ENCODE peak calls at places on chromosomes 4 and X, in six cellular contexts. T, K, S, H, V and P are unnamed samples.

GRCh38 chrX:130082244-130083106 is 27.8 kb downstream of the ELF4 start:
- DNase-seq in T (peak), K (no peak), S (peak), H (no peak), V (no peak), P (peak)

GRCh38 chr4:90025248-90025647 is 101.9 kb upstream of the CCSER1 start:
- DNase-seq in T (no peak), K (no peak), S (no peak), H (no peak), V (no peak), P (no peak)

GRCh38 chr4:2804449-2804972 is 11.6 kb downstream of the SH3BP2 start:
- DNase-seq in T (peak), K (no peak), S (peak), H (no peak), V (no peak), P (no peak)

GRCh38 chr4:124943145-124943889 is 230.8 kb upstream of the ANKRD50 start:
- DNase-seq in T (no peak), K (no peak), S (no peak), H (no peak), V (no peak), P (no peak)

GRCh38 chr4:168748807-168749206 is 252.0 kb downstream of the PALLD start:
- DNase-seq in T (no peak), K (no peak), S (no peak), H (no peak), V (no peak), P (no peak)

GRCh38 chrX:78708171-78708570 is 39.3 kb upstream of the LPAR4 start:
- DNase-seq in T (no peak), K (peak), S (no peak), H (no peak), V (no peak), P (no peak)

GRCh38 chrX:14528629-14529287 is 578 bp upstream of the GLRA2 start:
- DNase-seq in T (peak), K (no peak), S (peak), H (peak), V (peak), P (no peak)

GRCh38 chr4:81030617-81031388 is at the start of gene BMP3:
- DNase-seq in T (no peak), K (no peak), S (peak), H (no peak), V (no peak), P (no peak)

GRCh38 chr4:168019019-168019651 is 73.2 kb upstream of the ANXA10 start:
- DNase-seq in T (no peak), K (no peak), S (no peak), H (no peak), V (no peak), P (no peak)

GRCh38 chr4:4344915-4345527 is 41.9 kb upstream of the NSG1 start:
- DNase-seq in T (no peak), K (no peak), S (peak), H (peak), V (no peak), P (no peak)

GRCh38 chrX:34638116-34638515 is 19.0 kb downstream of the TMEM47 start:
- DNase-seq in T (no peak), K (no peak), S (no peak), H (no peak), V (no peak), P (no peak)

GRCh38 chr4:37573566-37573965 is 112.6 kb downstream of the RELL1 start:
- DNase-seq in T (no peak), K (no peak), S (no peak), H (no peak), V (no peak), P (no peak)

GRCh38 chr4:44121210-44121609 is 327.4 kb downstream of the KCTD8 start:
- DNase-seq in T (no peak), K (no peak), S (no peak), H (no peak), V (no peak), P (no peak)

GRCh38 chr4:25110653-25111329 is 49.5 kb downstream of the SEPSECS start:
- DNase-seq in T (no peak), K (no peak), S (no peak), H (no peak), V (no peak), P (no peak)

GRCh38 chr4:138553001-138553845 is 311.1 kb upstream of the SLC7A11 start:
- DNase-seq in T (no peak), K (no peak), S (no peak), H (no peak), V (no peak), P (peak)

GRCh38 chr4:104531390-104531789 is 36.7 kb upstream of the CXXC4 start:
- DNase-seq in T (no peak), K (no peak), S (no peak), H (no peak), V (no peak), P (no peak)

GRCh38 chr4:151581575-151581974 is 172.6 kb downstream of the FHIP1A start:
- DNase-seq in T (no peak), K (no peak), S (no peak), H (no peak), V (no peak), P (no peak)

GRCh38 chrX:131752493-131753198 is 208.8 kb downstream of the OR13H1 start:
- DNase-seq in T (peak), K (no peak), S (peak), H (peak), V (peak), P (peak)

GRCh38 chrX:11328134-11328533 is 34.9 kb downstream of the AMELX start:
- DNase-seq in T (no peak), K (no peak), S (no peak), H (no peak), V (no peak), P (no peak)

GRCh38 chrX:21926527-21927278 is 13.8 kb upstream of the SMS start:
- DNase-seq in T (no peak), K (no peak), S (no peak), H (no peak), V (no peak), P (no peak)

GRCh38 chrX:21985332-21985777 is 44.8 kb downstream of the SMS start:
- DNase-seq in T (peak), K (peak), S (no peak), H (peak), V (peak), P (peak)

GRCh38 chrX:1307626-1308340 is 28.8 kb upstream of the IL3RA start:
- DNase-seq in T (no peak), K (no peak), S (no peak), H (no peak), V (no peak), P (no peak)

GRCh38 chr4:151744614-151745013 is 16.2 kb downstream of the GATB start:
- DNase-seq in T (no peak), K (peak), S (no peak), H (peak), V (no peak), P (no peak)

GRCh38 chr4:185721190-185721948 is 90.6 kb downstream of the SORBS2 start:
- DNase-seq in T (no peak), K (no peak), S (no peak), H (no peak), V (no peak), P (no peak)

GRCh38 chrX:150238656-150239382 is 124.3 kb upstream of the MAMLD1 start:
- DNase-seq in T (peak), K (no peak), S (no peak), H (no peak), V (no peak), P (no peak)

GRCh38 chrX:30822719-30823118 is 66.3 kb downstream of the TAB3 start:
- DNase-seq in T (no peak), K (no peak), S (no peak), H (no peak), V (no peak), P (no peak)

GRCh38 chr4:34289962-34290361 is 1954.4 kb downstream of the ARAP2 start:
- DNase-seq in T (no peak), K (no peak), S (no peak), H (no peak), V (no peak), P (no peak)

GRCh38 chrX:72349190-72349589 is 43.5 kb upstream of the CITED1 start:
- DNase-seq in T (no peak), K (peak), S (no peak), H (peak), V (peak), P (no peak)

GRCh38 chr4:127870688-127871087 is 10.0 kb upstream of the PLK4 start:
- DNase-seq in T (no peak), K (peak), S (no peak), H (no peak), V (peak), P (no peak)

GRCh38 chrX:119692241-119693031 is 532 bp downstream of the SEPTIN6 start:
- DNase-seq in T (peak), K (peak), S (peak), H (no peak), V (peak), P (peak)

GRCh38 chr4:48341776-48342558 is 638 bp downstream of the SLAIN2 start:
- DNase-seq in T (peak), K (no peak), S (peak), H (no peak), V (peak), P (peak)

GRCh38 chrX:40097101-40097491 is 662 bp downstream of the BCOR start:
- DNase-seq in T (no peak), K (no peak), S (no peak), H (no peak), V (no peak), P (no peak)

GRCh38 chr4:76589402-76589801 is 154.4 kb downstream of the SHROOM3 start:
- DNase-seq in T (no peak), K (no peak), S (no peak), H (no peak), V (no peak), P (no peak)

GRCh38 chr4:76585897-76586360 is 150.9 kb downstream of the SHROOM3 start:
- DNase-seq in T (peak), K (peak), S (peak), H (no peak), V (peak), P (peak)

GRCh38 chr4:76589872-76590846 is 155.1 kb downstream of the SHROOM3 start:
- DNase-seq in T (no peak), K (peak), S (no peak), H (no peak), V (no peak), P (no peak)

GRCh38 chr4:76590847-76591281 is 155.8 kb downstream of the SHROOM3 start:
- DNase-seq in T (no peak), K (no peak), S (no peak), H (no peak), V (no peak), P (no peak)

DNA sequence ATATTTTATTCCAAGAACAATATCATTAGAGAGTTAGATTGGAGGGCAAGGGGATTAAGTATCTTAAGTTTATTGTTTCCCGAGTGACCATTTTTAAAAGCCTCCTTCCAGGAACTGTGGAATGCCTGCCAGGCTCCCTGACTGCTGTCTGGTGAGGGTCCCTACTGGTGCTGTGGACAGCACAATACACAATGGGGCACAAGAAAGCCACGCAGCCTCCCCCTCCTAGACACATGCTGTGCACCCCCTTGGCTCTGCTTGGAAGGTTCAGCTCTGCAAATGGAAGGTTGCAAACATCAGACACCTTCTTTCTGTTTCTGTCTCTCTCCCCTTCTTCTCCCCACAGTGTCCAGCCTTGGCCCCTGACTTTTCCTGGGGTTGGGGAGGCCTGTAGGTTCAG is 153.2 kb downstream of the SHROOM3 start:
- DNase-seq in T (no peak), K (no peak), S (no peak), H (no peak), V (no peak), P (no peak)
- TF ChIP-seq POLR2A in T (no peak), K (no peak), S (no peak), H (no peak), V (no peak), P (no peak)

DNA sequence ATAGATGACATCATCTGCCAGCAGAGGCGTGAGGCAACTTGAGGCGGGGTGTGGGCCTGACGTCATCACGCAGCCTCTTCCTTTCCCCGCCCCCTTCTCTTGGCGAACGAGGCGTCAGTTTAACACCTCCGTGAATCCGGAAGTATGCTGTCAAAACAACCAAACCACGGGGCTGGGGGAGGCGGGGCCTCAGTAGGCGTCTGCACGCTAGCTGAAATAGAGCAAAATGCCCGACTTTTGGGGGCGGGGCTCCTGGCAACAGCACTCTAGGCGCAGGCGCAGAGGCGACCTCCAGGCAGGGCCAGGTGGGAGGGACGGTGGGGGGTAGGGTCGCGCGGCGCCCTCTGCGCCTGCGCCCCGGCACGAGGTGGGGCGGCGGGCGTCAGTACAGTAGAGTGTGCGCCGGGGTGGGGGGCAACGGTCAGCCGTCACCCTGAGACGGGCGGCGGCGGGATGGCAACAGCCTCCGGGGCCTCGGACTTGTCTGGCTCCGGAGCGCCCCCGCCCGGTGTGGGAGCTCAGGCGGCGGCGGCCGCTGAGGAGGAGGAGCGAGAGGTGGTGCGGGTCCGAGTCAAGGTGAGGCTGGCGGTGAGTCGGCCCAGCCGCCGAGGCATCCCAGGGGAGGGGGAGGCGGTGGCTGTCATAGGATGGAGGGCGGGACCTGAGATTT is at the start of gene TBC1D25:
- DNase-seq in T (peak), K (peak), S (peak), H (peak), V (peak), P (peak)
- TF ChIP-seq POLR2A in T (no peak), K (peak), S (no peak), H (peak), V (no peak), P (peak)

GRCh38 chr4:16225996-16226815 is at the start of gene TAPT1:
- DNase-seq in T (peak), K (peak), S (peak), H (no peak), V (peak), P (peak)
- TF ChIP-seq POLR2A in T (no peak), K (peak), S (no peak), H (peak), V (peak), P (no peak)

DNA sequence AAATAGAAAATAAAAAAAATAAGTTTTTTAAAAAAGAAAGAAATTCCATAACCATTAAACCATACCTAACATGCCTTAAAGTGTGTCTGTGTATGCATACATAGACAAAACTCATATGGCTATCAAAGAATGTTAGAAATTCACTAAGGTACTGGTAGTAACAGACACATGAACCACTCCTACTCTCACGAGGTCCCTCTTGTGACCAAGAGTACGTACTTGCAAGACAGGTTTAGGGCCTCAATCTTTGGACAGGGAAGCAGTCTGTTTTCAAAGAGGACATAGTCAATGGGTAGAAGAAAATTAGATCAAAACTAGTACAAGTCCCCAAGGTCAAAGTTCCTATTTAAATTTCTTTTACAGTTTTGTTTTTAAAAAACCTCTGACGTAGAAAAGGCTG is 117.3 kb downstream of the CHM start:
- DNase-seq in T (no peak), K (no peak), S (no peak), H (no peak), V (no peak), P (no peak)
- TF ChIP-seq POLR2A in T (no peak), K (no peak), S (no peak), H (no peak), V (no peak), P (no peak)

DNA sequence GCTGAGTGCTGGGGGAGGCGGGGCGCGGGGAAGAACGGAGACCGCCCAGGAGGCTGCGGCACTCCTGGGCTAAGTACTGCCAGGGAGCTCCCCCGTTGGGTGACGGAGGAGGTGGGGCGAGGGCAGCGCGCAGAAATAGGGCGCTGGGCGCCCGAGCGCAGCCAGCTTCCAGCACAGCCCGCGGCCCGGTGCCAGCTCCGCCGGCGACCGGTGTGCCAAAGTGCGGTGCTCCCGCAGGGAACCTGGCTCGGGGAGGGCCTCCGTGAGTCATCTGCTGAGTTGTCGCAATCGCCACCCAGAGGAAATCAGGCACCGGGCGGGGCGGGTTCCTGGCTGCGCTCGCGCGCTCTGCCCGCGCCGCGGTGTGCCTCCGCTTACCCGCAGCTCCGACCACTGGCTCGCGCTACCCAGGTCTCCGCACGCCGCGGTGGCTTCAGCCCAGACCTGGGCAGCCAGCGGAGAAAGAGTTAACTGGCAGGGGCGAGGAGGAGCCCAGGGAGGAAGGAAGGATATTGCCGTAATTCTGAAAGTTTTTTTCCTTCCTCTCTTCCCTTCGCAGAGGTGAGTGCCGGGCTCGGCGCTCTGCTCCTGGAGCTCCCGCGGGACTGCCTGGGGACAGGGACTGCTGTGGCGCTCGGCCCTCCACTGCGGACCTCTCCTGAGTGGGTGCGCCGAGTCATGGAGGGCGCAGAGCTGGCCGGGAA is at the start of gene GPAT3:
- DNase-seq in T (peak), K (peak), S (peak), H (no peak), V (peak), P (peak)
- TF ChIP-seq POLR2A in T (no peak), K (no peak), S (no peak), H (no peak), V (no peak), P (peak)